ENCODE peak calls at places on chromosomes 11 and 22, in five cellular contexts. I, U, E, C and S are unnamed samples.
A peak's percentile ranks its signal among the peaks of the same experiment; 100 is the strongest.

GRCh38 chr11:104852811-104853210 is 45.4 kb downstream of the CASP12 start:
- DNase-seq in I (no peak), U (no peak), E (no peak), C (no peak), S (no peak)

GRCh38 chr22:21633481-21633880 is 921 bp downstream of the CCDC116 start:
- DNase-seq in I (no peak), U (no peak), E (no peak), C (no peak), S (no peak)

GRCh38 chr11:124167852-124168251 is 15.3 kb upstream of the OR10D3 start:
- DNase-seq in I (no peak), U (no peak), E (no peak), C (no peak), S (no peak)

GRCh38 chr11:67673902-67674301 is 521 bp downstream of the ALDH3B2 start:
- DNase-seq in I (no peak), U (no peak), E (no peak), C (no peak), S (no peak)

GRCh38 chr11:35274909-35275807 is 136.2 kb downstream of the CD44 start:
- DNase-seq in I (peak; percentile 57), U (peak; percentile 57), E (no peak), C (peak; percentile 82), S (peak; percentile 57)

GRCh38 chr11:65856689-65857499 is 1.1 kb downstream of the CFL1 start:
- DNase-seq in I (peak; percentile 90), U (peak; percentile 88), E (peak; percentile 97), C (peak; percentile 90), S (peak; percentile 93)

GRCh38 chr11:66062408-66062807 is 7.7 kb upstream of the PACS1 start:
- DNase-seq in I (no peak), U (no peak), E (no peak), C (no peak), S (no peak)

GRCh38 chr11:78991681-78992080 is 417.0 kb upstream of the NARS2 start:
- DNase-seq in I (no peak), U (no peak), E (no peak), C (no peak), S (no peak)

GRCh38 chr11:120597250-120597649 is 85.7 kb downstream of the GRIK4 start:
- DNase-seq in I (no peak), U (no peak), E (peak; percentile 58), C (no peak), S (no peak)

GRCh38 chr11:67501854-67502253 is 3.3 kb downstream of the PITPNM1 start:
- DNase-seq in I (no peak), U (no peak), E (no peak), C (no peak), S (peak; percentile 57)

DNA sequence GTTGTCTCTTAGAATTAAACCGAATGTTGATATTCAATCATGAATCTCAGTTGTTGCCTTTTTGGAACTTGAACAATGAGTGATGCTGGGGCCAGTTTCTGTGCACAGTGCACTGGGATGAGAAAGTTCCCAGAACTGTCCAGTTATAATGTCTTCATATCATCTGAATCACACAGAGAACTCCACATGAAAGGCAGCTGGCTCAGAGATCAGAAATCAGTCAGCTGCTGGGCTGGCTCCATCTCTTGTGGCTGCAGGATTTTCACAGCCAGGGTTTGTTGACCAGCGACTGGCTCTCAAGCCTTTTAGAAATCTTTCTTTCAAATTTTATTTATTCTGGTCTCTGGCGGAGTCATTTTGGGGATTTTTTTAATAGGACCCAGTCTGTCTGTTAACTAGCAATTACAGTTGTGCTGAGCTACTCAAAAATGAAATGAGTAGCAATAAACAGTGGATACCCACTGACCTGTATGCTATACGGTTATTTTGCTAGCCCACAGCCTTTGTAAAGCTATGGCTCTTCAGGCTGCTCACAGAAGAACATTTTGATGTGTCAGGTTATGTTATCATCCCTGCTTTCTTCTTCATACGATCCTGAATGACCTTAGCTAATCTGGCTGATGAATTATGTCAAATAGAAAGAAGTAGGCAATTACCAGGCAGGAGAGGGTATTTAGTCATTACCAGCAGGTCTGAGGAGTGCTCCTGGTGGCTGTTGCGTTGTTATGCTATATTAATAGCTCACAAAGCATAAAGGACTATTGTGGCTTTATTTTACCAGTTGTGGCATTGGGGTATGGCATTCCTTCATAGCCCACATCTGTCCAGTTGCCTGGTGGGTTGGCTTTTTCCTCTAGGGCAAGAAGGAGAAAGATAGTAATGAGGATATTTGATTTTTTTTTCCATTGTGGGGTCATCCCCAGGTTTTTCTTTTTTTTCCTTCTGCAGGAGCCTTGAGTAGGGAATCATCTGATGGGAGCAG is 3.6 kb downstream of the FAT3 start:
- DNase-seq in I (no peak), U (no peak), E (no peak), C (no peak), S (no peak)
- H3K4me1 ChIP-seq in I (peaks cover 5% of the 10 kb centered on the region), U (peaks cover 5% of the 10 kb centered on the region), E (peaks cover 31% of the 10 kb centered on the region), C (peaks cover 16% of the 10 kb centered on the region), S (peaks cover 7% of the 10 kb centered on the region)

DNA sequence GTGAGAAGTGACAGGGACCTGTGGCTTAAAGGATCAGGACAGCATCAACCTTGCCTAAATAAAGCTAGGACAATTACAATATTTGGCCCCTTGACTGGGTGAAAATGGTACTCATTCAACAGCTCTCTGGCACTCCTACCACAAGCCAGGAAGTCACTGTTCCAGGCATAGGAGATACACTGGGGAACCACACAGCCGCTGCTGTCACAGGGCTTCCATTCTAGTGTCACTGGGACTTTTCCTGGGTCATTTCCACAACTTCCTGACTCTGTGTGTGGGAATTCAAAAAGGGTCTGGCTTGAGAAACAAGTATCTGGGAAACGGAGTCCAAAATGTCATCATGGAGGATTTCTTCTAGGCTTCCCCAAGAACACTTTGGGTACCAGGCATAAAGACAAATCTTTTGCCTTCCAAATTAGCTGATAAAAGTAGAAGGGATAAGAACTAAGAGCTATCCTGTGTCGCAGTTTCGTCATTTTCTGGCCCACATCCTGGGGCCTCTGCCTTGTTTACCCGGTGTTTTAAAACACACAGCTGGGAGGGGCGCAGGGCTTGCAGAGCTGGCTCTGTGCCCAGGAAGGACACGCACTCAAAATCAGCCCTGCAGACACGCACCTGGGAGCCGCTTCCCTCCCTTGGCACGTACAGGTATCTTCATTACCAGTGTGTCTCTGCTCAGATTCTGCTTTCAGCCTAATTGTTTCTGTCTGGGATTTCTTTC is 38.0 kb downstream of the TMEM45B start:
- DNase-seq in I (peak; percentile 86), U (peak; percentile 88), E (no peak), C (peak; percentile 26), S (peak; percentile 87)
- TF ChIP-seq CTCF in I (no peak), U (no peak), E (no peak), C (no peak), S (no peak)

GRCh38 chr11:60834742-60835141 is 7.2 kb upstream of the CCDC86 start:
- DNase-seq in I (no peak), U (no peak), E (no peak), C (no peak), S (no peak)

GRCh38 chr11:60830478-60831142 is 11.3 kb upstream of the CCDC86 start:
- DNase-seq in I (no peak), U (no peak), E (no peak), C (no peak), S (no peak)

GRCh38 chr11:60835472-60835871 is 6.4 kb upstream of the CCDC86 start:
- DNase-seq in I (no peak), U (no peak), E (no peak), C (no peak), S (no peak)

GRCh38 chr11:60831143-60831500 is 10.8 kb upstream of the CCDC86 start:
- DNase-seq in I (peak; percentile 86), U (peak; percentile 88), E (peak; percentile 94), C (peak; percentile 84), S (peak; percentile 90)

DNA sequence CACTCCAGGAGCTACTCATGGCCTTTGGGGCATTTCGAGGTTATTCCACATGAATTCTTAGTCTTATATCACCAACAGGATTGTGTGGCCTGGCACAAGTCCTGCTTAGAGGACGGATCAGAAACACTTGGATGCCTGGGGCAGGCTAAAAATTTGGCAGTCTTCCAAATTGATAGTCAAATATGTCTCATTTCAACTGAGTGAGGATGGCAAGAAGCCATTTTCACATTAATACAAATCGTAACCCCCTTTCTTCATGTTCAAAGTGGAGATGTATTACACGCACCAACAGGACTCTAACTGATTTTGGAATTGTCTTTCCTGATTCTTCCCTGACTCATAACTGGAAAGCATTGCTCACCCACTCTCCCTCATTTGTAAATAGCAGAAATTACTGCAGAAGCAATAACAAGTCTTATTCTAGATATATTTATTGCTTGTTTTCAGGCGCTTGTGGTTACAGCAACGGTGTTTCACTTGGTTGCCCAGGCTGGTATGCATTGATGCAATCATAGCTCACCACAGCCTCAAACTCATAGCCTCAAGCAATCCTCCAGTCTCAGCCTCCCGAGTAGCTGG is 10.3 kb upstream of the CCDC86 start:
- DNase-seq in I (no peak), U (no peak), E (no peak), C (no peak), S (no peak)
- H3K4me3 ChIP-seq in I (no peak overlapping the region), U (no peak overlapping the region), E (no peak overlapping the region), C (no peak overlapping the region), S (no peak overlapping the region)

DNA sequence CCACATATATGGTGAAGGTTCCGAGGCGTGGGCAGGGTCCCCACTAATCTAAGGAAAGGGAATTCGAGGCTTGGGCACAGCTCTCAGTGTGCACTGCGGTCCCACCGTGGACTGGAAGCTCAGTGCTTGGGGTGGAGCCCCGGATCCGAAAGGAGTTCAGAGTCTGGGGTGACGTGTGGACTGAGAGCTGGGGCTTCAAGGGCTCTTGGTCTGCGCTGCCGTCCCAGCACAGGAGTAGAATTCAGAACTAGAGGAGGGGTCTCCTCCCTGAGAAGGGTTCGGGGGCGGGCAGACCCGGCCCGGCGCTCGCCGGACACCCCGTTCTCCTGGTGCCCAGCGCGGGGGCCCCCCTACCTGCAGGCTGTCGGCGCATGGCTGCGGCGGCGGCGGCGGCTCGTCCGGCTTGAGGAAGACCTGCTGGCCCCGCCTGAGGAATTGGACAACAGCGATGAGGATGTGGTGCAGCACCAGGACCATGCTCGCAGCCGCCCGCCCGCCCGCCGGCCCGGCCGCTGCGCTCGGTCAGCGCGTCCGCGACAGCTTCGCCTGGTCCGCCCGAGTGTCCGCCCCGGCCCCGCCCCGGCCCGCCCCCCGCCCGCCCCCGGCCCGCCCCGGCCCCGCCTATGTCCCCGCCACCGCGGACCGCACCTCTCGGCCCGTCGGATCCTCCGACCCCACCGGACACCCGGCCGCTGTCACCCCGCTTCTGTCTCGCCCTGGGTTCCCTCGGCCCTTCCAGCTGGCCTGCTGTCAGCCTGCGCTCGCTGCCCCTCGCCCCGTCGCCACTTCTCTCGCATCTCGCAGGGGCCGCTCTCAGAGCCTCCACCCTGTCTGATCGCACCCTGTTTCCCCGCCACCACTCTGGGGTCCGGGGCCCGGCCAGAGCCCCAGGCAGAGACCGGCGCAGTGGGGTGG is 32.1 kb downstream of the PDE2A start:
- DNase-seq in I (peak; percentile 48), U (peak; percentile 33), E (peak; percentile 85), C (peak; percentile 37), S (peak; percentile 63)
- H3K4me1 ChIP-seq in I (peaks cover 15% of the 10 kb centered on the region), U (peaks cover 10% of the 10 kb centered on the region), E (peaks cover 44% of the 10 kb centered on the region), C (peaks cover 8% of the 10 kb centered on the region), S (peaks cover 9% of the 10 kb centered on the region)

GRCh38 chr22:22942511-22943329 is 55.1 kb downstream of the IGLL5 start:
- DNase-seq in I (peak; percentile 82), U (peak; percentile 73), E (peak; percentile 92), C (peak; percentile 79), S (no peak)
- TF ChIP-seq CTCF in I (peak; percentile 73), U (peak; percentile 57), E (peak; percentile 66), C (peak; percentile 98), S (peak; percentile 62)